ENCODE peak calls at places on chromosomes 6 and 20, in nine cellular contexts. J is kidney; P is effector memory CD4-positive, alpha-beta T cell; T is right cardiac atrium; B is CD8-positive, alpha-beta T cell; F is heart left ventricle; O is CD8-positive, alpha-beta memory T cell; N is CD4-positive, alpha-beta memory T cell; E is fibroblast of lung. L is an unnamed sample.

GRCh38 chr20:44218441-44218840 is 7.9 kb upstream of the OSER1 start:
- DNase-seq in P (peak; percentile 48), O (peak; percentile 25), B (peak; percentile 58), J (no peak), N (peak; percentile 81), T (no peak), F (no peak), E (no peak), L (peak; percentile 72)

GRCh38 chr20:768426-768978 is at the start of gene SLC52A3:
- DNase-seq in F (peak; percentile 69), T (peak; percentile 65), O (no peak), B (no peak), P (no peak), E (no peak), N (no peak), J (no peak), L (no peak)

GRCh38 chr20:13525225-13525940 is 113.3 kb downstream of the TASP1 start:
- DNase-seq in E (peak; percentile 79), J (no peak), P (no peak), N (no peak), T (no peak), O (no peak), B (no peak), F (no peak), L (no peak)

GRCh38 chr6:87912102-87912501 is 135.5 kb upstream of the SPACA1 start:
- DNase-seq in O (no peak), T (no peak), F (no peak), B (no peak), P (no peak), N (no peak), J (no peak), E (no peak), L (no peak)

GRCh38 chr20:63498950-63499332 is at the start of gene EEF1A2:
- DNase-seq in B (peak; percentile 57), O (peak; percentile 45), N (peak; percentile 56), P (peak; percentile 43), E (no peak), T (peak; percentile 89), J (peak; percentile 80), F (no peak), L (peak; percentile 57)

GRCh38 chr20:45098096-45098773 is 2.7 kb downstream of the KCNS1 start:
- DNase-seq in E (peak; percentile 42), O (no peak), F (no peak), N (no peak), B (no peak), J (no peak), P (no peak), T (peak; percentile 72), L (peak; percentile 44)

GRCh38 chr6:82870582-82871172 is 195.0 kb downstream of the UBE3D start:
- DNase-seq in N (no peak), T (no peak), O (no peak), P (no peak), F (no peak), E (no peak), J (no peak), B (no peak), L (no peak)

GRCh38 chr6:142566628-142567396 is 265.0 kb downstream of the ADGRG6 start:
- DNase-seq in N (peak; percentile 48), T (no peak), P (no peak), F (peak; percentile 26), B (peak; percentile 59), J (no peak), E (peak; percentile 32), O (peak; percentile 7), L (peak; percentile 17)

GRCh38 chr6:112469306-112469705 is 122.2 kb downstream of the RFPL4B start:
- DNase-seq in E (no peak), P (no peak), T (no peak), B (no peak), O (no peak), N (no peak), J (no peak), F (no peak), L (no peak)

GRCh38 chr20:3483784-3484183 is 13.0 kb downstream of the ATRN start:
- DNase-seq in F (no peak), O (no peak), B (no peak), J (no peak), E (peak; percentile 30), N (no peak), T (no peak), P (no peak), L (no peak)

GRCh38 chr6:107179004-107179403 is 63.7 kb upstream of the BEND3 start:
- DNase-seq in T (no peak), N (no peak), B (no peak), F (no peak), E (no peak), J (no peak), O (no peak), P (no peak), L (no peak)

GRCh38 chr6:20991910-20992309 is 457.7 kb downstream of the CDKAL1 start:
- DNase-seq in J (no peak), P (no peak), T (no peak), E (peak; percentile 15), N (no peak), F (no peak), B (no peak), O (no peak), L (no peak)

GRCh38 chr6:40733770-40734396 is 146.7 kb upstream of the LRFN2 start:
- DNase-seq in T (no peak), F (no peak), J (no peak), P (no peak), O (no peak), N (no peak), B (no peak), E (no peak), L (no peak)

GRCh38 chr6:107670792-107671199 is 153.3 kb downstream of the SCML4 start:
- DNase-seq in O (no peak), B (no peak), J (no peak), F (peak; percentile 79), N (no peak), E (peak; percentile 44), P (no peak), T (peak; percentile 81), L (no peak)

GRCh38 chr20:48381353-48382120 is 446.3 kb downstream of the PREX1 start:
- DNase-seq in T (no peak), O (no peak), B (no peak), N (no peak), E (no peak), F (no peak), J (no peak), P (no peak), L (no peak)

GRCh38 chr20:31930758-31931157 is 21.1 kb downstream of the PDRG1 start:
- DNase-seq in B (no peak), O (no peak), N (no peak), E (no peak), P (no peak), F (no peak), J (no peak), T (no peak), L (no peak)

GRCh38 chr6:28960846-28961500 is 37.2 kb upstream of the TRIM27 start:
- DNase-seq in J (no peak), N (no peak), O (no peak), E (no peak), P (no peak), B (no peak), F (no peak), T (no peak), L (no peak)

GRCh38 chr6:82205793-82206425 is 41.6 kb downstream of the IBTK start:
- DNase-seq in J (no peak), F (peak; percentile 12), O (no peak), B (no peak), E (peak; percentile 6), T (no peak), N (no peak), P (no peak), L (no peak)

GRCh38 chr20:50399917-50400704 is 110.1 kb upstream of the PTPN1 start:
- DNase-seq in E (no peak), N (no peak), F (no peak), O (no peak), B (no peak), T (no peak), J (peak; percentile 37), P (no peak), L (no peak)

GRCh38 chr20:50397058-50397457 is 113.1 kb upstream of the PTPN1 start:
- DNase-seq in P (no peak), J (no peak), N (no peak), O (no peak), F (no peak), E (no peak), B (no peak), T (no peak), L (no peak)

GRCh38 chr20:50399003-50399916 is 110.9 kb upstream of the PTPN1 start:
- DNase-seq in P (no peak), E (peak; percentile 60), N (no peak), O (no peak), B (no peak), F (peak; percentile 86), J (no peak), T (peak; percentile 93), L (no peak)

GRCh38 chr20:50398064-50398463 is 112.1 kb upstream of the PTPN1 start:
- DNase-seq in J (no peak), F (no peak), B (no peak), P (no peak), O (no peak), E (no peak), N (no peak), T (no peak), L (no peak)

GRCh38 chr20:50398471-50399002 is 111.6 kb upstream of the PTPN1 start:
- DNase-seq in P (no peak), B (no peak), T (no peak), N (no peak), E (no peak), F (no peak), O (no peak), J (no peak), L (no peak)
- H3K4me1 ChIP-seq in P (no peaks in the 10 kb centered on the region), B (no peaks in the 10 kb centered on the region), T (peaks cover 19% of the 10 kb centered on the region), N (no peaks in the 10 kb centered on the region), E (peaks cover 8% of the 10 kb centered on the region), F (peaks cover 52% of the 10 kb centered on the region), O (no peaks in the 10 kb centered on the region), J (peaks cover 12% of the 10 kb centered on the region), L (no peaks in the 10 kb centered on the region)

GRCh38 chr6:294656-295565 is 2.6 kb downstream of the DUSP22 start:
- DNase-seq in F (no peak), N (no peak), E (no peak), J (no peak), P (no peak), O (no peak), T (no peak), B (no peak), L (no peak)
- H3K4me1 ChIP-seq in F (peaks cover 48% of the 10 kb centered on the region), N (peaks cover 34% of the 10 kb centered on the region), E (peaks cover 2% of the 10 kb centered on the region), J (peaks cover 10% of the 10 kb centered on the region), P (peaks cover 16% of the 10 kb centered on the region), O (peaks cover 31% of the 10 kb centered on the region), T (peaks cover 8% of the 10 kb centered on the region), B (peaks cover 42% of the 10 kb centered on the region), L (peaks cover 12% of the 10 kb centered on the region)

GRCh38 chr6:170284126-170284773 is 6.6 kb downstream of the DLL1 start:
- DNase-seq in N (peak; percentile 25), P (no peak), J (no peak), B (no peak), O (no peak), F (no peak), E (no peak), T (no peak), L (no peak)
- H3K4me1 ChIP-seq in N (peaks cover 16% of the 10 kb centered on the region), P (peaks cover 12% of the 10 kb centered on the region), J (peaks cover 22% of the 10 kb centered on the region), B (peaks cover 32% of the 10 kb centered on the region), O (peaks cover 17% of the 10 kb centered on the region), F (peaks cover 47% of the 10 kb centered on the region), E (peaks cover 3% of the 10 kb centered on the region), T (peaks cover 15% of the 10 kb centered on the region), L (peaks cover 17% of the 10 kb centered on the region)

DNA sequence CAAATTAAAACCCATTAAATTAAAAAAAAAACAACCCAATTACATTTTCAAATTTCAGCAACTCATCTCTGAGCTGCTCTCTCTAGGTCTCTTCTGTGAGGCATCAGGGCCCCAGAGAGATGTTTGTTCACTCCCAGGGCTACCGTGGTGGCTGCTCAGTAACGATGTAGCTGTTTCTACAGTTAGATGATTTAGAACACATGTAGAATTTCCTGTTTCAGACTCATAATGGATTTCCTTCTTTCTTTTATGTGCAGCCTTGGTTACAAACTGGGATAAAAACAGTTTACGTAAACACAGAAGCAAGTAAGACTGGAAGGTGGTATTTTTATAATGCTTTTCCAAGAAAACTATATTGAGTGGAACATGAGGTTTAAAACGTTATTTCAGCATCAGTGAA is 116.1 kb upstream of the CCN2 start:
- DNase-seq in J (no peak), P (no peak), F (no peak), B (no peak), T (no peak), E (no peak), O (no peak), N (no peak), L (no peak)
- H3K4me1 ChIP-seq in J (no peaks in the 10 kb centered on the region), P (no peaks in the 10 kb centered on the region), F (peaks cover 8% of the 10 kb centered on the region), B (no peaks in the 10 kb centered on the region), T (no peaks in the 10 kb centered on the region), E (peaks cover 9% of the 10 kb centered on the region), O (no peaks in the 10 kb centered on the region), N (no peaks in the 10 kb centered on the region), L (no peaks in the 10 kb centered on the region)